ENCODE peak calls at places on chromosome 21, in five cellular contexts. H, I, V, O and N are unnamed samples.

GRCh38 chr21:36852293-36852692 is 114.2 kb downstream of the HLCS start:
- DNase-seq in I (no peak), V (no peak), H (no peak), O (no peak), N (no peak)

GRCh38 chr21:31520506-31521163 is 138.9 kb upstream of the SOD1 start:
- DNase-seq in H (no peak), I (no peak), O (no peak), V (no peak), N (no peak)

GRCh38 chr21:38804617-38805281 is 980 bp upstream of the ETS2 start:
- DNase-seq in V (peak), I (peak), H (peak), O (peak), N (peak)

GRCh38 chr21:31545036-31545435 is 114.5 kb upstream of the SOD1 start:
- DNase-seq in H (no peak), V (no peak), O (no peak), I (no peak), N (no peak)

GRCh38 chr21:39022901-39023693 is 160.2 kb downstream of the PSMG1 start:
- DNase-seq in I (peak), H (peak), O (no peak), V (no peak), N (no peak)

GRCh38 chr21:42684109-42684916 is 30.9 kb downstream of the PDE9A start:
- DNase-seq in H (no peak), V (peak), O (no peak), I (no peak), N (peak)

GRCh38 chr21:25560151-25560783 is 47.0 kb downstream of the MRPL39 start:
- DNase-seq in I (no peak), V (no peak), O (no peak), H (no peak), N (no peak)

GRCh38 chr21:37642493-37642892 is 273.8 kb downstream of the KCNJ6 start:
- DNase-seq in I (no peak), V (no peak), O (no peak), H (no peak), N (peak)

GRCh38 chr21:34599534-34600101 is 15.3 kb downstream of the RCAN1 start:
- DNase-seq in V (no peak), O (no peak), H (no peak), I (no peak), N (no peak)

GRCh38 chr21:36419996-36420395 is 34.8 kb downstream of the CHAF1B start:
- DNase-seq in O (peak), V (peak), I (peak), H (peak), N (peak)

GRCh38 chr21:38913120-38913975 is 107.6 kb downstream of the ETS2 start:
- DNase-seq in H (peak), O (peak), I (peak), V (peak), N (peak)

GRCh38 chr21:38850277-38850951 is 44.7 kb downstream of the ETS2 start:
- DNase-seq in O (no peak), I (no peak), H (no peak), V (no peak), N (no peak)

GRCh38 chr21:16789636-16790035 is 723.2 kb upstream of the CXADR start:
- DNase-seq in I (no peak), V (no peak), H (no peak), O (no peak), N (no peak)

GRCh38 chr21:31476551-31477120 is 132.6 kb upstream of the TIAM1 start:
- DNase-seq in H (no peak), O (no peak), V (no peak), I (no peak), N (no peak)

GRCh38 chr21:34511154-34511553 is 856 bp downstream of the KCNE1 start:
- DNase-seq in O (no peak), H (no peak), I (peak), V (no peak), N (peak)

GRCh38 chr21:42148097-42148496 is 70.8 kb upstream of the ABCG1 start:
- DNase-seq in V (no peak), H (no peak), O (no peak), I (no peak), N (no peak)

GRCh38 chr21:34635307-34635706 is 20.4 kb upstream of the RCAN1 start:
- DNase-seq in O (no peak), H (no peak), V (peak), I (no peak), N (no peak)

GRCh38 chr21:36211660-36212512 is 55.3 kb downstream of the DOP1B start:
- DNase-seq in V (no peak), O (peak), H (no peak), I (no peak), N (peak)

GRCh38 chr21:26177187-26177586 is 6.6 kb upstream of the APP start:
- DNase-seq in V (no peak), H (no peak), O (no peak), I (no peak), N (no peak)

GRCh38 chr21:41953249-41953830 is 478 bp downstream of the C2CD2 start:
- DNase-seq in O (no peak), V (no peak), H (peak), I (no peak), N (no peak)

GRCh38 chr21:34544032-34544496 is 32.1 kb upstream of the KCNE1 start:
- DNase-seq in V (peak), O (peak), H (peak), I (peak), N (peak)

GRCh38 chr21:34130598-34130985 is 57.2 kb downstream of the MRPS6 start:
- DNase-seq in V (no peak), I (no peak), H (no peak), O (no peak), N (no peak)

GRCh38 chr21:28587748-28588147 is 404.9 kb downstream of the LTN1 start:
- DNase-seq in H (no peak), O (peak), V (no peak), I (no peak), N (no peak)

GRCh38 chr21:15000076-15000475 is 64.7 kb downstream of the NRIP1 start:
- DNase-seq in O (no peak), V (no peak), H (no peak), I (no peak), N (no peak)

GRCh38 chr21:37200641-37201480 is 66.3 kb downstream of the VPS26C start:
- DNase-seq in H (no peak), V (no peak), I (no peak), O (no peak), N (no peak)

GRCh38 chr21:44837537-44837936 is 19.7 kb upstream of the SUMO3 start:
- DNase-seq in O (no peak), H (no peak), V (no peak), I (no peak), N (no peak)

GRCh38 chr21:36516271-36516670 is 36.3 kb upstream of the CLDN14 start:
- DNase-seq in I (no peak), V (no peak), O (no peak), H (no peak), N (no peak)

GRCh38 chr21:36949171-36950141 is 17.0 kb downstream of the HLCS start:
- DNase-seq in H (no peak), O (no peak), V (no peak), I (no peak), N (peak)

GRCh38 chr21:18191139-18191538 is 53.5 kb upstream of the CHODL start:
- DNase-seq in I (no peak), V (no peak), O (no peak), H (no peak), N (no peak)

GRCh38 chr21:31917108-31917507 is 44.3 kb downstream of the HUNK start:
- DNase-seq in O (no peak), H (peak), V (no peak), I (no peak), N (no peak)

GRCh38 chr21:21179619-21180336 is 181.6 kb downstream of the NCAM2 start:
- DNase-seq in I (no peak), H (no peak), V (no peak), O (no peak), N (no peak)
- TF ChIP-seq CTCF in I (no peak), H (no peak), V (peak), O (no peak), N (no peak)

DNA sequence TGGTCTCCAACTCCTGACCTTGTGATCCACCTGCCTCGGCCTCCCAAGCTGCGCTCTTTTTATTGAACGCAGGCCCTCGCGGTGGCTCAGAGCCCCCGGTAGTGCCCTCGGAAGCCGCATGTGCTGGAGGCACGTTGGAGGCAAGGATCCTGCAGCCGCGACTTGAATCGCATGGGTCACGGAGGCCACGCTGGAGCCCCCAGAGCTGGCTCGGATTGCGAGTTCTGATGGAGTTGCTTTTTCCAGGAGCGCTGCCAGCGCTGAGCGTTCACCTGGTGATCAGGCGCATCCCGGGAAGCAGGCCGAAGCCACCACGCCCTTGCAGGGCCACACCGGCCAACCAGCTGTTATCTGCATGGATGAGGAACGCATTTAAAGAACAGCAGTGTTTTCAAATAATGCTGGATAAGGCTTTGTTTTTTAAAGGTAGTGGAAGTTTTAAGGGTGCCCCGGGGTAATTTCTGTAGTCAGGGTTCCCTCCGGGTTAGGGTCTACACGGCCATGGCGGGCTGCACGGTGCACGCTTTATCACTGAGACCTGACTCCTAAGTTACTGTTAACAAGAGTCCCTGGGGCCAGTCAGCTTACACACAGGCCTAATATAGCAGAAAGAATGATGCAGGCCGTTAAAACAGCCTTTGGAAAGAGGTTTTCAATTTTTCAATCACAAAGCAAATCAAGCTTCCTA is 6.2 kb downstream of the S100B start:
- DNase-seq in O (no peak), V (no peak), H (no peak), I (no peak), N (no peak)
- H3K4me3 ChIP-seq in O (no peak), V (no peak), H (no peak), I (no peak), N (no peak)

GRCh38 chr21:43832158-43832550 is 32.9 kb upstream of the AGPAT3 start:
- DNase-seq in H (no peak), O (no peak), I (no peak), V (no peak), N (no peak)

GRCh38 chr21:43827015-43827611 is 37.7 kb downstream of the RRP1 start:
- DNase-seq in O (peak), H (peak), V (no peak), I (peak), N (peak)

GRCh38 chr21:43832648-43833047 is 32.4 kb upstream of the AGPAT3 start:
- DNase-seq in H (no peak), O (no peak), V (no peak), I (no peak), N (no peak)

GRCh38 chr21:43829161-43829560 is 35.9 kb upstream of the AGPAT3 start:
- DNase-seq in V (no peak), H (no peak), O (no peak), I (no peak), N (no peak)

DNA sequence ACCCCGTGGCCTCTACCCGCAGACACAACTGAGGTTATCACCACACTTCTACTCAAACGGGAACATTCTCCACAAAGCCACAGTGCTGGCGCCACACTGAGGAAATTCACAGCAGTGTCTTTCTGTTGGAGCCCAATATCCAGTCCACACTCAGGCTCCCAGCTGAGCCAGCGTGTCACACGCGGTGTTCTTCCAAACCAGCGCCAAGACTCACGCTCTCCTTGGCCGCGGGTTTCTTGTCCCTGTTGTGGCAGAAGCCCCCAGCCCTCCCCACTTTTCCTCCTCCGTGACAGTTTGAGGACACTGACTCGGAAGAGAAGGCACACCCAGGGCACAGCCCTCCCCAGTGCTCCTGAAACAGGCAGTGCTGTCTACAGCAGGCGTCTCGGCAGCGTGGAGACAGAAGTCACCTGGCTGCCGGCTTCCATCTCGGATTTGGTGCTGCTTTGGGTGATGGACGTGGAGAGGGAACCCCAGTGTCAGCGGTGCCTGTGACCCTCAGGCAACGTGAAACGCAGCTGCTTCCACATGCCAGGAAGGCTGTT is 35.4 kb upstream of the AGPAT3 start:
- DNase-seq in I (no peak), O (no peak), V (no peak), H (no peak), N (no peak)
- TF ChIP-seq CTCF in I (no peak), O (no peak), V (peak), H (no peak), N (peak)

GRCh38 chr21:45981154-45981606 is 390 bp upstream of the COL6A1 start:
- DNase-seq in V (peak), H (peak), I (peak), O (peak), N (peak)
- H3K4me3 ChIP-seq in V (peak), H (peak), I (peak), O (peak), N (peak)